ENCODE peak calls at places on chromosomes 2 and 18, in seven cellular contexts. R is mesenchymal stem cell, M is mesendoderm, C is H1, A is IMR-90, Q is trophoblast cell, L is H9. E is an unnamed sample.

GRCh38 chr2:226760412-226761194 is 39.0 kb downstream of the IRS1 start:
- DNase-seq in R (peak), M (no peak), C (no peak), A (peak), Q (no peak), L (no peak), E (no peak)

GRCh38 chr2:242031481-242032019 is 162.0 kb downstream of the RTP5 start:
- DNase-seq in R (peak), M (no peak), C (peak), A (peak), Q (no peak), L (peak), E (no peak)

GRCh38 chr2:204074434-204074833 is 137.9 kb downstream of the ICOS start:
- DNase-seq in R (no peak), M (no peak), C (no peak), A (no peak), Q (no peak), L (no peak), E (no peak)

GRCh38 chr2:8586397-8587051 is 95.3 kb upstream of the ID2 start:
- DNase-seq in R (no peak), M (no peak), C (no peak), A (no peak), Q (no peak), L (no peak), E (no peak)

GRCh38 chr18:25298853-25299274 is 53.1 kb downstream of the ZNF521 start:
- DNase-seq in R (peak), M (no peak), C (no peak), A (peak), Q (no peak), L (no peak), E (no peak)

GRCh38 chr2:75195076-75195691 is 4.1 kb downstream of the TACR1 start:
- DNase-seq in R (no peak), M (no peak), C (no peak), A (no peak), Q (no peak), L (no peak), E (no peak)

GRCh38 chr18:44036500-44036899 is 644.2 kb upstream of the SETBP1 start:
- DNase-seq in R (no peak), M (no peak), C (no peak), A (no peak), Q (no peak), L (no peak), E (no peak)

GRCh38 chr2:239789711-239790110 is 235.4 kb downstream of the NDUFA10 start:
- DNase-seq in R (no peak), M (no peak), C (peak), A (no peak), Q (no peak), L (peak), E (no peak)

GRCh38 chr18:69636529-69637301 is 236.0 kb downstream of the DOK6 start:
- DNase-seq in R (peak), M (peak), C (peak), A (no peak), Q (no peak), L (peak), E (no peak)

GRCh38 chr2:155947069-155947468 is 385.5 kb downstream of the NR4A2 start:
- DNase-seq in R (no peak), M (no peak), C (no peak), A (no peak), Q (no peak), L (no peak), E (no peak)

GRCh38 chr2:222052934-222053367 is 245.8 kb downstream of the PAX3 start:
- DNase-seq in R (no peak), M (peak), C (peak), A (no peak), Q (no peak), L (peak), E (peak)

GRCh38 chr2:217370391-217370790 is 510.5 kb upstream of the TNP1 start:
- DNase-seq in R (peak), M (peak), C (no peak), A (peak), Q (peak), L (no peak), E (no peak)

GRCh38 chr18:53567935-53568574 is 656.4 kb downstream of the MBD2 start:
- DNase-seq in R (peak), M (peak), C (peak), A (peak), Q (no peak), L (no peak), E (peak)

GRCh38 chr2:173077506-173078177 is 2.0 kb downstream of the MAP3K20 start:
- DNase-seq in R (peak), M (no peak), C (no peak), A (peak), Q (no peak), L (no peak), E (no peak)

GRCh38 chr2:30148850-30149249 is 2.0 kb downstream of the YPEL5 start:
- DNase-seq in R (no peak), M (peak), C (no peak), A (no peak), Q (peak), L (no peak), E (no peak)

GRCh38 chr2:238158018-238158806 is 558 bp upstream of the ERFE start:
- DNase-seq in R (no peak), M (no peak), C (peak), A (no peak), Q (no peak), L (no peak), E (no peak)

GRCh38 chr2:190169221-190170072 is 106.9 kb upstream of the MSTN start:
- DNase-seq in R (no peak), M (peak), C (no peak), A (no peak), Q (no peak), L (no peak), E (no peak)

GRCh38 chr2:212974692-212975091 is 176.7 kb downstream of the IKZF2 start:
- DNase-seq in R (peak), M (no peak), C (no peak), A (peak), Q (no peak), L (no peak), E (no peak)

GRCh38 chr2:24492283-24493272 is 1.5 kb downstream of the NCOA1 start:
- DNase-seq in R (peak), M (peak), C (no peak), A (no peak), Q (no peak), L (no peak), E (peak)

GRCh38 chr2:7674606-7675005 is 757.4 kb downstream of the RNF144A start:
- DNase-seq in R (no peak), M (no peak), C (no peak), A (no peak), Q (no peak), L (no peak), E (no peak)

GRCh38 chr18:8980496-8981402 is 121.8 kb upstream of the NDUFV2 start:
- DNase-seq in R (peak), M (peak), C (no peak), A (no peak), Q (no peak), L (no peak), E (peak)

GRCh38 chr2:225353579-225354085 is 45.9 kb upstream of the NYAP2 start:
- DNase-seq in R (no peak), M (no peak), C (no peak), A (no peak), Q (no peak), L (no peak), E (no peak)

DNA sequence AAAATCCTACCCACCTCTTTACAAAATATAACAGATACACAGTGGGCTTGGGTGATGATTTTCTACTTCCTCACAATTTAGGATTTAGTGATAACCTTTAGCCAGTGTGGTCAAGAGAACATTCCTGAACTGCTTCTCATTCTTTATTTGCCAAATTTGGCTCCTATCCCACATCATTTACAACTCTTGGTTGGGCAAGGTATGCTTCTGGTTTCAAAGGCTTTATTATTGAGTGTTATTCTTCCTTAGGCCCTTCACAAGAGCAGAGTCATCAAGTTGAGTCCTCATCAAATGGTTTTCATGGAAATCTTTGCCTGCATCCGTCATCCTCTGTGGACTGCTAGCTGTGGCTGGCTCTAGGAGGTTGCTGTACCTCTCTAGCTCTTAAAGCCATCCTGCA is 472.0 kb upstream of the ETAA1 start:
- DNase-seq in R (no peak), M (no peak), C (no peak), A (peak), Q (no peak), L (no peak), E (no peak)
- H2BK120ac ChIP-seq in R (no peak), M (no peak), C (no peak), A (peak), Q (no peak), L (no peak), E (no peak)

GRCh38 chr2:185823773-185824172 is 85.2 kb downstream of the FSIP2 start:
- DNase-seq in R (no peak), M (no peak), C (no peak), A (no peak), Q (no peak), L (no peak), E (no peak)
- H2BK120ac ChIP-seq in R (no peak), M (no peak), C (no peak), A (no peak), Q (no peak), L (no peak), E (no peak)

GRCh38 chr2:69576895-69577294 is 66.6 kb downstream of the AAK1 start:
- DNase-seq in R (no peak), M (no peak), C (no peak), A (no peak), Q (no peak), L (no peak), E (no peak)
- H2BK120ac ChIP-seq in R (no peak), M (no peak), C (no peak), A (no peak), Q (no peak), L (no peak), E (no peak)

GRCh38 chr2:120612931-120613330 is 122.7 kb upstream of the GLI2 start:
- DNase-seq in R (no peak), M (no peak), C (no peak), A (no peak), Q (no peak), L (no peak), E (no peak)

GRCh38 chr2:120612471-120612870 is 123.2 kb upstream of the GLI2 start:
- DNase-seq in R (no peak), M (no peak), C (no peak), A (no peak), Q (no peak), L (no peak), E (no peak)

GRCh38 chr2:120611961-120612360 is 123.7 kb upstream of the GLI2 start:
- DNase-seq in R (no peak), M (no peak), C (no peak), A (no peak), Q (no peak), L (no peak), E (no peak)

GRCh38 chr2:120609826-120610395 is 125.8 kb upstream of the GLI2 start:
- DNase-seq in R (no peak), M (no peak), C (no peak), A (no peak), Q (no peak), L (no peak), E (no peak)

DNA sequence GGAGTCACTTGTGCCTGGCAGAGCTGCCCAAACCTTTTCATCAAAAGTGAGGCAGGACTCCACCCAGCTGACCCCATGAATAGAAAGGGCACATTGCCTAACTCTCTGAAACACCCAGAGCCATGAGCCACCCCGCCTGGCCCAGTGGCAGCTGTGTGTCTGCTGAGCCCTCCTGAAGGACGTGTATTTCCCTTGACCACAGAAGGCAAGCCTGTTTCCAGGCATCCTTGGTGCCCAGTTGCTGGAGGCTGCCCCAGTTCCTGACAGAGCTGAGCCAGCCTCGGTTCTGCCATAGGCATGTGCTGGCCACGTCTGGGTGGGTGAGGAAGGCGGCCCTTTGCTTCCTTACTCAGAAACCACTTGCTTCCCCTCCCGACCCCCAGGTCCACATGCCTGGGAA is 124.7 kb upstream of the GLI2 start:
- DNase-seq in R (no peak), M (no peak), C (no peak), A (no peak), Q (no peak), L (no peak), E (no peak)
- H2BK120ac ChIP-seq in R (no peak), M (no peak), C (no peak), A (peak), Q (no peak), L (no peak), E (no peak)

DNA sequence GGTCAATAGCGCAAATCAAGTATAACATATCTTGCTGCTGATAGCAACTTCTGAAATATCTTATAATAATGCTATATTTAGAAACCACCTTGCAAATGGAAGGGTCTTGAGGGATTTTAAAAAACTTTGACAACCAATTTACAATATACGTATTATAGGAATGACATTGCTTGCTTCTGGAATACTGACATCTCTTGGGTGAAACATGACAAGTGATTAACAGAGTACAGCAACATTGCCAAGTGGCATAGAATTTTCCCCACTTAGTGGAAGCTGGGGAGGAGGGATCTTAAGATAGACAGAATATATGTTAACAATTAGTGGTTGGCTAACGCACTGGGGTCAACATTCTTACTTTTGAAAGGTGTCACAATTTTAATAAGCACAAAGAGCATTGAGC is 133.6 kb upstream of the TMEFF2 start:
- DNase-seq in R (no peak), M (no peak), C (no peak), A (no peak), Q (no peak), L (no peak), E (no peak)
- H2BK120ac ChIP-seq in R (no peak), M (no peak), C (no peak), A (no peak), Q (no peak), L (no peak), E (no peak)

GRCh38 chr2:205816268-205816667 is 134.0 kb downstream of the NRP2 start:
- DNase-seq in R (no peak), M (no peak), C (no peak), A (no peak), Q (peak), L (no peak), E (no peak)
- H2BK120ac ChIP-seq in R (no peak), M (no peak), C (no peak), A (no peak), Q (no peak), L (no peak), E (no peak)

GRCh38 chr2:202944816-202945215 is 32.7 kb downstream of the CARF start:
- DNase-seq in R (no peak), M (no peak), C (no peak), A (peak), Q (no peak), L (no peak), E (no peak)

GRCh38 chr2:202945497-202945896 is 33.4 kb downstream of the CARF start:
- DNase-seq in R (no peak), M (no peak), C (no peak), A (no peak), Q (no peak), L (no peak), E (no peak)

GRCh38 chr2:202950592-202950991 is 38.5 kb downstream of the CARF start:
- DNase-seq in R (peak), M (no peak), C (no peak), A (peak), Q (no peak), L (no peak), E (no peak)
- H2BK120ac ChIP-seq in R (no peak), M (no peak), C (no peak), A (no peak), Q (no peak), L (no peak), E (no peak)

GRCh38 chr2:33056170-33056569 is 109.4 kb downstream of the LTBP1 start:
- DNase-seq in R (no peak), M (no peak), C (no peak), A (no peak), Q (no peak), L (no peak), E (no peak)

GRCh38 chr2:33047939-33048338 is 101.2 kb downstream of the LTBP1 start:
- DNase-seq in R (no peak), M (peak), C (no peak), A (peak), Q (no peak), L (no peak), E (no peak)

GRCh38 chr2:33051586-33052385 is 105.0 kb downstream of the LTBP1 start:
- DNase-seq in R (peak), M (no peak), C (no peak), A (peak), Q (peak), L (no peak), E (no peak)
- H2BK120ac ChIP-seq in R (no peak), M (no peak), C (no peak), A (no peak), Q (no peak), L (no peak), E (no peak)

GRCh38 chr18:75090336-75090735 is 118.6 kb downstream of the PTGR3 start:
- DNase-seq in R (no peak), M (no peak), C (peak), A (no peak), Q (no peak), L (no peak), E (no peak)

GRCh38 chr18:75087119-75088020 is 121.6 kb downstream of the PTGR3 start:
- DNase-seq in R (no peak), M (no peak), C (peak), A (no peak), Q (no peak), L (no peak), E (no peak)

GRCh38 chr18:75088021-75088506 is 120.9 kb downstream of the PTGR3 start:
- DNase-seq in R (no peak), M (no peak), C (no peak), A (no peak), Q (no peak), L (no peak), E (no peak)

GRCh38 chr18:75088622-75089211 is 120.2 kb downstream of the PTGR3 start:
- DNase-seq in R (no peak), M (no peak), C (peak), A (no peak), Q (no peak), L (no peak), E (no peak)

DNA sequence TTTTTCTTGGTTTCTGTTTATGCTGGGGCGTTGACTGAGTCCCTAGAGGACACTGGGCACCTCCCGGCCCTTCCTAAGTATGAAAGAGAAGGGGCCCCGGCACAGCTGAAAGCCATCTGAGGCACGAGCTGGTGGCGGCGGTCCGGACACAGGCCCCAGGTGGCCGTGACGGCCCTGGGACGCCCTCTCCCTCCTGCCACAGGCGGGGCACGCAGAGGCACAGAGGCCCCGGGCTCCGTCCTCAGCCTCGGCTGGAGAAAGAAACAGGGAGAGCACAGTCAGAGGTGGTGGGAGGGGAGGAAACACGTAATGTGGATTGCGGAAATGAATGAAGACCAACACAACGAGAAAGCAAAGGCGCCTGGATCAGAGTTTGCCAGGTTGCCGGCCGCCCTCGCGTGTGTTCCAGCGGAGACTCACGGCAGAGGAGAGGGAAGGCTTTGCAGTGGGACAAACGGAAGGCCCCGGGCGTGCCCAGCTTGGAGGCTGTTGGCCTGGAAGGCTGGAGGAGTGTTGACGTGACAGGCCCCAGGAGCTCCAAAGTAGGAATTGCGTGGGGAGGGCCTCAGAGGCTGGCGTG is 119.1 kb downstream of the PTGR3 start:
- DNase-seq in R (no peak), M (no peak), C (peak), A (no peak), Q (no peak), L (no peak), E (no peak)
- H2BK120ac ChIP-seq in R (no peak), M (no peak), C (no peak), A (no peak), Q (no peak), L (no peak), E (no peak)

GRCh38 chr2:120210234-120210781 is 12.9 kb downstream of the TMEM185B start:
- DNase-seq in R (no peak), M (no peak), C (no peak), A (no peak), Q (no peak), L (no peak), E (no peak)

GRCh38 chr2:120204945-120205670 is 18.1 kb downstream of the TMEM185B start:
- DNase-seq in R (no peak), M (no peak), C (no peak), A (no peak), Q (no peak), L (no peak), E (no peak)

GRCh38 chr2:120205901-120206581 is 17.2 kb downstream of the TMEM185B start:
- DNase-seq in R (no peak), M (peak), C (peak), A (no peak), Q (no peak), L (peak), E (peak)

GRCh38 chr2:120209427-120210233 is 13.6 kb downstream of the TMEM185B start:
- DNase-seq in R (no peak), M (no peak), C (no peak), A (no peak), Q (no peak), L (no peak), E (no peak)

GRCh38 chr2:120208381-120209353 is 14.5 kb downstream of the TMEM185B start:
- DNase-seq in R (no peak), M (no peak), C (no peak), A (no peak), Q (no peak), L (no peak), E (no peak)
- H2BK120ac ChIP-seq in R (no peak), M (no peak), C (no peak), A (no peak), Q (no peak), L (no peak), E (no peak)

E was measured in neuronal stem cell.